ENCODE peak calls at places on chromosomes 16 and 17, in seven cellular contexts. A, Z, S, G, O, E and V are unnamed samples.

GRCh38 chr17:36722121-36722902 is 120.9 kb downstream of the MRM1 start:
- DNase-seq in O (peak), G (peak), E (peak), S (no peak), A (peak), Z (no peak), V (peak)

GRCh38 chr16:15483857-15484256 is 49.5 kb downstream of the BMERB1 start:
- DNase-seq in Z (no peak), G (no peak), E (no peak), A (no peak), S (no peak), O (no peak), V (no peak)

GRCh38 chr17:45579529-45580495 is 89.3 kb upstream of the PLEKHM1 start:
- DNase-seq in S (no peak), O (no peak), E (peak), Z (no peak), A (no peak), G (peak), V (no peak)

GRCh38 chr16:83807327-83807709 is 460 bp upstream of the HSBP1 start:
- DNase-seq in A (no peak), G (no peak), S (no peak), Z (no peak), E (no peak), O (no peak), V (no peak)

GRCh38 chr17:6712058-6712853 is 913 bp downstream of the SLC13A5 start:
- DNase-seq in S (no peak), Z (no peak), O (peak), E (no peak), G (peak), A (peak), V (peak)

GRCh38 chr17:29588561-29589411 is 662 bp downstream of the GIT1 start:
- DNase-seq in Z (no peak), G (no peak), O (peak), A (peak), S (no peak), E (peak), V (no peak)

GRCh38 chr16:47905771-47906170 is 250.0 kb downstream of the ABCC12 start:
- DNase-seq in A (no peak), Z (no peak), S (no peak), E (no peak), O (peak), G (no peak), V (no peak)

GRCh38 chr16:54362801-54363200 is 76.2 kb upstream of the IRX3 start:
- DNase-seq in Z (no peak), S (no peak), O (no peak), A (no peak), E (no peak), G (no peak), V (no peak)

GRCh38 chr16:75559564-75560372 is 3.7 kb upstream of the TMEM231 start:
- DNase-seq in E (no peak), O (peak), S (no peak), Z (no peak), A (no peak), G (peak), V (no peak)

GRCh38 chr17:75661531-75661930 is 5.4 kb downstream of the RECQL5 start:
- DNase-seq in A (no peak), S (no peak), O (no peak), Z (no peak), E (no peak), G (no peak), V (peak)

GRCh38 chr16:87380875-87381274 is 2.7 kb downstream of the FBXO31 start:
- DNase-seq in G (no peak), O (peak), S (no peak), Z (no peak), E (no peak), A (no peak), V (no peak)

GRCh38 chr17:50134206-50135110 is 4.5 kb upstream of the SAMD14 start:
- DNase-seq in O (no peak), S (no peak), Z (no peak), A (no peak), E (no peak), G (no peak), V (no peak)

GRCh38 chr17:60562421-60562820 is 36.4 kb upstream of the APPBP2 start:
- DNase-seq in Z (no peak), E (no peak), A (no peak), S (no peak), O (no peak), G (no peak), V (no peak)
- H3K27ac ChIP-seq in Z (no peak), E (no peak), A (no peak), S (no peak), O (no peak), G (no peak), V (no peak)

GRCh38 chr16:85986931-85987749 is 88.2 kb downstream of the IRF8 start:
- DNase-seq in E (peak), S (no peak), G (peak), O (peak), Z (no peak), A (peak), V (no peak)
- TF ChIP-seq CTCF in E (peak), S (no peak), G (peak), O (no peak), Z (peak), A (peak), V (no peak)

DNA sequence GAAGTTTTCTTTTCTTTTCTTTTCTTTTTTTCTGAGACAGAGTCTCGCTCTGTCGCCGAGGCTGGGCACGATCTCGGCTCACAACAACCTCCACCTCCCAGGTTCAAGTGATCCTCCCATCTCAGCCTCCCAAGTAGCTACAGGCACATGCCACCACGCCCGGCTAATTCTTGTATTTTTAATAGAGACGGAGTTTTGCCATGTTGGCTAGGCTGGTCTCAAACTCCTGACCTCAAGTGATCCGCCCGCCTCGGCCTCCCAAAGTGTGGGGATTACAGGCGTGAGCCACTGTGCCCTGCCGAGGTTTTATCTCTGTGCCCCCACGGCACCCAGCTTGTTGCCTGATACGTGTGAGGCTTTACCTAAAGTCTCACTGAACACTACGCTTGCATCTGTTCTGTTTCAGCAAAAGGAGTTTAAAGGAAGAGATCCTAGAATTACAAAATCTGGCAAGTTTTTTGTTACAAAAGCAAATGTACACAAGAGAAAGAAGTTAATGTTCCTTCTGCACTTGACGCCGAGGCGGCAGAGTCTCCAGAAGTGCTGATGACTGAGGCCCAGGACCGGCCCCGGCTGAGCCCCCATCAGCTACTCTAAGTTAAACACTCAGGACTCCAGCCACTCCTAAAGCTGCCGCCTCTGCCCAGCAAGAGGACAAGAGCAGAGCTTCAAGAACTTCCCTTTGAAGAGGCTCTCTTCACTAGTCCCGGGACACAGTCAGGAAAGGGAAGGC is 9.2 kb downstream of the ABCA3 start:
- DNase-seq in G (no peak), E (no peak), A (no peak), O (no peak), Z (no peak), S (no peak), V (no peak)
- H3K27ac ChIP-seq in G (no peak), E (no peak), A (no peak), O (no peak), Z (no peak), S (no peak), V (no peak)

GRCh38 chr17:82330322-82331239 is 3.0 kb downstream of the SECTM1 start:
- DNase-seq in E (peak), S (no peak), O (peak), A (no peak), Z (no peak), G (no peak), V (no peak)
- TF ChIP-seq CTCF in E (no peak), S (no peak), O (no peak), A (no peak), Z (no peak), G (no peak), V (no peak)

GRCh38 chr17:21131090-21131616 is 4.4 kb downstream of the DHRS7B start:
- DNase-seq in S (no peak), O (no peak), A (no peak), Z (no peak), E (no peak), G (no peak), V (no peak)

GRCh38 chr17:21132428-21132827 is 5.7 kb downstream of the DHRS7B start:
- DNase-seq in Z (no peak), O (no peak), E (no peak), A (no peak), G (no peak), S (no peak), V (no peak)

GRCh38 chr17:21129023-21129681 is 2.4 kb downstream of the DHRS7B start:
- DNase-seq in E (no peak), S (no peak), Z (no peak), G (no peak), O (peak), A (no peak), V (no peak)

DNA sequence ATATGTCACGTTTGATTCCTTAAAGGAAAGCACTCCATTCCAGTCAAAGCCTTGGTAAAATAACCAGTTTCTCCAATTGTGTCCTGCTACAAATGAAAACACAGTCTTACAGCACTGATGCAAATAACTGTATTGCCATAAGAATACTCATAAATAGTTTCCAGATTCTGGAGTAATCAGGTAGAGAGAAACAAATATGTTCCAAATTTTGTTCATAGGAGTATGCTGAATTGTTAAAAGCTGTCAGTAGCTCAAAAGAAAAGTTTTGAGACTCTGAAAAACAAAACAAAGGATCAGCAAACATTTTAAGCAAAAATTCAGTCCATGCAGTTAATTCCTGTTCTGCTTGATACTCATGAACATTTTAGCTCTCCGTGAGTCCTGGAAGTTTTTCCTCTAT is 7.8 kb downstream of the DHRS7B start:
- DNase-seq in A (no peak), S (no peak), E (no peak), O (no peak), Z (no peak), G (no peak), V (no peak)
- H3K27ac ChIP-seq in A (no peak), S (no peak), E (no peak), O (no peak), Z (no peak), G (no peak), V (no peak)

DNA sequence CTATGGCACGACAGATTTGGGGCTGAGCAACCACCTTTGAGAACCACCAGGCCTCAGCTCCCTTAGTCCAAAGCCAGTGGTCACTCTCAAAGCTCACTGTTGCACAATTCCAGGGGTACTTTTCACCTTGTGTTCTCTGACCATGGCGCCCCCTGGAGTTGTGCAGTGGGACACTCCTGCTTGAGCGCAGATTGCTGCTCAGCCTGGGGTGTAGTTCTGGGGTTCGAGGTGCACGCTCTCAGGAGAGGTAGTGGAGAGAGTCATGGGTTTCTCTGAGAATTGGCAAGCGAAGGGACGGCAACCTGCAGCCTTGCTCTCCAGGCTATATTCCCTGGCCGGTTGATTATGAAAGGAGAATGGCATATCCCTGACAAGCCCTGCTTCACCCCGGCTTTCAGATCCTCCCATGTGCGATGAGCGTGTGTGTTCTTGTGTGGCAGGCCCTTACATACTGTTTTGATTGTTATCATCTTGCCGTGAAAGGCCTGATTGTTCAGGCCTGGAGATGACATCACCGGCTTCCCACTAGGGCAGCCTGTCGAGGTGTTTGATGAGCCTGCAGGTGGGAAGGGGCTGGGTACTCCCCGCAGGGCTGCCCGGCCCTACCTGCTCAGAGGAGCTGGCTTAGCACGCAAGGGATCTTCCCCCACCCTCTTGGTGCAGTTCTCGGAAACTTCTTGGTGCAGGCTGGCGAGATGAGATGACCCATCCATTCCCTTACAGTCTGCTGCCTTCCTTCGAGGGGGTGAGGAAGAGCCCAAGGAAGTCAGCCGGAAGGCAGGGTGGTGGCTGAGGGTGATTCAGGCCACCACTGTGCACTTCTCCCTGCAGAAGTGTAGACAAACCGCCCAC is 431.2 kb downstream of the SLC39A11 start:
- DNase-seq in G (no peak), S (peak), E (no peak), A (no peak), Z (peak), O (no peak), V (no peak)
- TF ChIP-seq CTCF in G (peak), S (no peak), E (no peak), A (no peak), Z (peak), O (peak), V (no peak)

GRCh38 chr16:31451681-31452351 is 7.5 kb upstream of the ARMC5 start:
- DNase-seq in E (no peak), S (no peak), Z (peak), G (peak), O (peak), A (no peak), V (peak)
- H3K27ac ChIP-seq in E (peak), S (no peak), Z (peak), G (no peak), O (peak), A (no peak), V (peak)